ENCODE peak calls at places on chromosomes 1 and 21, in eight cellular contexts. U is glutamatergic neuron, G is GM13977, A is foreskin fibroblast, S is Panc1, B is Calu3, H is bronchial epithelial cell, M is tibial nerve. Q is an unnamed sample.

GRCh38 chr1:91777630-91778300 is 108.2 kb downstream of the TGFBR3 start:
- DNase-seq in U (no peak), G (no peak), A (no peak), S (no peak), B (no peak), H (no peak), M (no peak), Q (no peak)

GRCh38 chr1:2215329-2215728 is 12.8 kb upstream of the SKI start:
- DNase-seq in U (no peak), G (no peak), A (no peak), S (no peak), B (no peak), H (no peak), M (no peak), Q (no peak)

GRCh38 chr1:2460203-2460602 is 15.9 kb upstream of the PLCH2 start:
- DNase-seq in U (no peak), G (no peak), A (no peak), S (no peak), B (no peak), H (no peak), M (no peak), Q (no peak)

GRCh38 chr1:16236091-16236494 is 890 bp downstream of the CPLANE2 start:
- DNase-seq in U (no peak), G (peak), A (peak), S (no peak), B (peak), H (peak), M (no peak), Q (peak)

GRCh38 chr1:176789571-176790090 is 326.7 kb downstream of the PAPPA2 start:
- DNase-seq in U (no peak), G (no peak), A (peak), S (no peak), B (no peak), H (peak), M (no peak), Q (no peak)

GRCh38 chr1:96632045-96632664 is 89.4 kb upstream of the PTBP2 start:
- DNase-seq in U (no peak), G (no peak), A (no peak), S (no peak), B (no peak), H (no peak), M (no peak), Q (no peak)

GRCh38 chr1:23574265-23574754 is 15.0 kb upstream of the ID3 start:
- DNase-seq in U (no peak), G (no peak), A (no peak), S (no peak), B (no peak), H (no peak), M (no peak), Q (no peak)

GRCh38 chr1:93056214-93056613 is 22.9 kb upstream of the MTF2 start:
- DNase-seq in U (no peak), G (peak), A (peak), S (no peak), B (peak), H (peak), M (no peak), Q (no peak)

GRCh38 chr1:204941415-204942338 is 71.0 kb downstream of the NFASC start:
- DNase-seq in U (peak), G (peak), A (peak), S (peak), B (peak), H (peak), M (peak), Q (peak)

GRCh38 chr1:110672001-110672752 is 2.6 kb downstream of the KCNA3 start:
- DNase-seq in U (peak), G (peak), A (peak), S (no peak), B (no peak), H (no peak), M (no peak), Q (peak)

GRCh38 chr1:209884665-209885117 is 53.3 kb upstream of the SYT14 start:
- DNase-seq in U (peak), G (no peak), A (peak), S (peak), B (peak), H (peak), M (no peak), Q (peak)

GRCh38 chr21:44500111-44500510 is 39.9 kb downstream of the KRTAP10-1 start:
- DNase-seq in U (peak), G (no peak), A (no peak), S (no peak), B (no peak), H (no peak), M (no peak), Q (no peak)

GRCh38 chr1:2326524-2326923 is 64.8 kb downstream of the MORN1 start:
- DNase-seq in U (no peak), G (no peak), A (peak), S (no peak), B (no peak), H (no peak), M (no peak), Q (no peak)

GRCh38 chr1:1014896-1015681 is 1.8 kb downstream of the ISG15 start:
- DNase-seq in U (no peak), G (no peak), A (peak), S (no peak), B (peak), H (no peak), M (no peak), Q (no peak)
- TF ChIP-seq CTCF in U (peak), G (peak), A (no peak), S (peak), B (peak), H (peak), M (no peak), Q (peak)

DNA sequence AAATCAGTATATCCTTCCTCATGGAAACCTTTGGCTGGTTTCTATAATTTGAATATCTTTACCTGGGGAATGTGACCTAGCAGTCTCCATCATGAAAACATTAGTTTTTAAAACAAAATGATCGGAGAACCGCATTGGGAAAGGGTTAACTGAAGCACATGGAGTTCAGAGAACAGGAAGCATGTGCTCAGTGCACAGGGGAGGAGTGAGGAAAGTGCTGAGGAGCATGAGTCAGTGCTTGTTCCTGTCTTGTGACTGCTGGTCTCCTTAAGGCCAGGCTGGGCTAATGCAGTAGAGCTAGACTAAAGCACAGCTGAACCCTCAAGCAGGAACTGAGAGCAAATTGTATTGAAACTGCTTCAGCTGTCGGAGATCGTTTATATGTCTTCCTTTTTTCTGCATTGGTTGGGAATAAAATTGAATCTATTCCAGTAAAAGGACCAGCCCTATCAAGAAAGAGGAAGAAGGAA is 5.8 kb downstream of the IFI16 start:
- DNase-seq in U (no peak), G (peak), A (peak), S (no peak), B (peak), H (peak), M (no peak), Q (peak)
- TF ChIP-seq CTCF in U (no peak), G (no peak), A (no peak), S (no peak), B (no peak), H (no peak), M (no peak), Q (no peak)

GRCh38 chr1:179586107-179586823 is 5.4 kb upstream of the TDRD5 start:
- DNase-seq in U (peak), G (peak), A (peak), S (no peak), B (peak), H (peak), M (no peak), Q (no peak)
- TF ChIP-seq CTCF in U (peak), G (peak), A (peak), S (peak), B (peak), H (peak), M (peak), Q (no peak)

GRCh38 chr1:187384504-187384903 is 555.8 kb downstream of the PLA2G4A start:
- DNase-seq in U (no peak), G (peak), A (no peak), S (no peak), B (no peak), H (no peak), M (no peak), Q (peak)

DNA sequence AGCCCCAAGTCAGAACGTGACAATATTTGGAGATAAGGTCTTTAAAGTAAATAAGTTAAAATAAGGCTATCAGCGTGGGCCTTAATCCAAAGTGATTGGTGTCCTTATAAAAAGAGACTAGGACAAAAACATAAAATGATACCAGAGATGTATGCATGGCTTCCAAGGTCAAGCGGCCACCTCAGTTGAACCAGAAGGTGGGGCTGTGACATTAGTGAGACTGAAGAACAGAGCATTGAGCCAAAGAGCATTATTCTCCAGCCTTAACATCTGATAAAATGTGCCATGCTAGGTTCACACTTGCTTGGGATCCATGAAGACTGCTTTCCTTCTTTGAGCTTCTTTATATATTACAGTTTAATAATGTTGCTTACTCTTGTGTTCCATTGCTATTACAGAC is 554.6 kb downstream of the PLA2G4A start:
- DNase-seq in U (peak), G (peak), A (no peak), S (no peak), B (no peak), H (no peak), M (no peak), Q (no peak)
- TF ChIP-seq CTCF in U (no peak), G (peak), A (no peak), S (peak), B (no peak), H (no peak), M (no peak), Q (peak)

DNA sequence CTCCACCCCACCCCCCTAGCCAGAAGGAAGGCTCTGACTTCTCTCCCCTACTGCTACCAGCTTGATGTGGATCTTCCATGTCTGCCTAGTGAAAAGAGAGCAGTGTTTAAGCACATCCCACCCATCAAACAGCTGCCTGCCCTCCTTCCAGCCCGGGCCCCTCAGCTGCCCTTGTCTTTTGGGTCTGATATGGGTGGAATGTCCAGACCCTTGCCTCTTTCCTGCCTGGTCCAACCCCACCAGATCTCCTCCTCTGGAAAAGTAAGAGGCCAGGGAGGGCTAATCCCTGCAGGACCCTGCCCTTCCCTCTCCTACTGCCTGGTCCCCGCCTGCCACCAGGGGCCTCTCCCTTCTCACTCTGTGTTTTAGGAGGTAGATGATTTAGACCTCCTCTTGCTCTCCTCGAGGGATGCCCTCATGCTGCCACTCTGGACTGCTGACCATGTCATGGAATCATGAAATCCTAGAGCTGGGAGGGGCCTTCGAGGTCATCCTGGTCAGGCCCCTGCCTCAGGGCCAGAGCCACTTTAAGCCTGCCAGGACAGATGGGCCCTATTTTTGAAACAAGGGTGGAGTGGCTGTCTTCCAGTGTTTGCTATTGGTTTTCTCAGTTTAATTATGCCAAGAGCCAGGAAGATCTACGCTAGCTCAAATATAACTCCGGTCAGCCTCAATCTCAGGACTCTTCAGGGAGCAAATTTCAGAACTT is 15.8 kb upstream of the HSPG2 start:
- DNase-seq in U (no peak), G (no peak), A (no peak), S (no peak), B (no peak), H (no peak), M (no peak), Q (no peak)
- TF ChIP-seq CTCF in U (no peak), G (no peak), A (no peak), S (no peak), B (no peak), H (no peak), M (no peak), Q (no peak)

GRCh38 chr1:27392778-27393635 is 585 bp downstream of the GPR3 start:
- DNase-seq in U (peak), G (peak), A (peak), S (no peak), B (peak), H (no peak), M (no peak), Q (no peak)
- TF ChIP-seq CTCF in U (no peak), G (peak), A (peak), S (peak), B (no peak), H (peak), M (no peak), Q (peak)

GRCh38 chr1:155983191-155984023 is 5.1 kb upstream of the ARHGEF2 start:
- DNase-seq in U (peak), G (no peak), A (peak), S (peak), B (peak), H (peak), M (peak), Q (no peak)
- TF ChIP-seq CTCF in U (no peak), G (peak), A (no peak), S (no peak), B (no peak), H (peak), M (no peak), Q (no peak)

DNA sequence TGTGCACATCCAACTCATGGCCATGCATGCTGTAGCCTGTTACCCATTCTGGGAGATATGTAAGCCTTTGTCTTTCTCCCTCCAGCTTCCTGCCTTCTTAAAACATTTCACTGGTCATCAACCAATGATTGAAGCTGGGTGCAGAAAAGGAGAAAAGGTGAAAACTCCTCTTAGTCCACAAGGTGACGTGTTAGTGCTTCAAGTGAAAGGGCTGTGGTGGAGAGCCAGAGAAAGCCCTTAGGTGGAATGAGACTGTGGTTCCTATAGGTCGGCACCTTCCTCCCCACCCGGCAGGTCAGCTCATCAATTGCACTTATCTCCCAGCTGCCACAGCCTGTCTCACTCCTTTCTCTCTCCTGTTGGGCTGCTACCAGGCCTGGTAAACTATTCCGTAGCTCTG is 30.4 kb downstream of the ERG start:
- DNase-seq in U (no peak), G (no peak), A (no peak), S (no peak), B (no peak), H (no peak), M (no peak), Q (no peak)
- TF ChIP-seq CTCF in U (no peak), G (no peak), A (no peak), S (no peak), B (no peak), H (no peak), M (no peak), Q (no peak)